ENCODE peak calls at places on chromosomes 5 and 9, in five cellular contexts. G, A, O, R and X are unnamed samples.
A peak's percentile ranks its signal among the peaks of the same experiment; 100 is the strongest.

GRCh38 chr5:1321576-1321975 is 23.3 kb downstream of the CLPTM1L start:
- ATAC-seq in G (no peak), R (no peak), A (no peak), O (no peak), X (no peak)

GRCh38 chr5:53942724-53943123 is 367.6 kb downstream of the ARL15 start:
- ATAC-seq in G (no peak), R (no peak), O (no peak), A (no peak), X (peak; percentile 74)

GRCh38 chr5:76493190-76493837 is 90.2 kb downstream of the IQGAP2 start:
- ATAC-seq in O (peak; percentile 89), A (no peak), G (no peak), R (no peak), X (no peak)

GRCh38 chr5:64939772-64940510 is 171.2 kb downstream of the CWC27 start:
- ATAC-seq in G (no peak), A (no peak), O (peak; percentile 99), R (no peak), X (no peak)

GRCh38 chr9:135714242-135715055 is 12.5 kb downstream of the KCNT1 start:
- ATAC-seq in A (no peak), R (no peak), G (no peak), O (no peak), X (no peak)

GRCh38 chr5:165325201-165325600 is 1819.8 kb downstream of the MAT2B start:
- ATAC-seq in A (no peak), R (no peak), O (no peak), G (no peak), X (no peak)

GRCh38 chr5:162128117-162128516 is 60.5 kb downstream of the GABRG2 start:
- ATAC-seq in A (no peak), G (peak; percentile 44), R (no peak), O (no peak), X (no peak)

GRCh38 chr9:127277099-127277498 is 12.5 kb downstream of the GARNL3 start:
- ATAC-seq in G (no peak), R (peak; percentile 88), O (no peak), A (no peak), X (no peak)

GRCh38 chr9:35666547-35666946 is 1.6 kb upstream of the ARHGEF39 start:
- ATAC-seq in G (no peak), O (no peak), R (no peak), A (no peak), X (no peak)

GRCh38 chr9:125479846-125480615 is 218.4 kb downstream of the GAPVD1 start:
- ATAC-seq in R (no peak), A (no peak), O (no peak), G (no peak), X (no peak)

GRCh38 chr5:119322948-119323629 is 32.7 kb upstream of the TNFAIP8 start:
- ATAC-seq in G (peak; percentile 51), R (peak; percentile 64), O (no peak), A (no peak), X (no peak)

GRCh38 chr9:137798901-137799629 is 78.5 kb upstream of the CACNA1B start:
- ATAC-seq in A (no peak), O (no peak), G (no peak), R (no peak), X (no peak)

GRCh38 chr9:22244141-22245011 is 202.2 kb upstream of the DMRTA1 start:
- ATAC-seq in A (no peak), O (peak; percentile 82), R (peak; percentile 72), G (peak; percentile 89), X (no peak)

GRCh38 chr5:168851902-168852321 is 272.7 kb upstream of the PANK3 start:
- ATAC-seq in A (no peak), R (no peak), G (no peak), O (no peak), X (no peak)

GRCh38 chr5:146042628-146043279 is 62.6 kb downstream of the PLAC8L1 start:
- ATAC-seq in G (peak; percentile 64), R (no peak), O (no peak), A (peak; percentile 66), X (no peak)

GRCh38 chr5:10706326-10706725 is 54.7 kb downstream of the DAP start:
- ATAC-seq in G (no peak), O (no peak), R (no peak), A (no peak), X (no peak)

GRCh38 chr5:119554597-119554996 is 74.8 kb upstream of the FAM170A start:
- ATAC-seq in O (no peak), G (no peak), R (no peak), A (no peak), X (no peak)

GRCh38 chr5:103624748-103625147 is 62.2 kb upstream of the NUDT12 start:
- ATAC-seq in G (no peak), A (no peak), R (no peak), O (no peak), X (no peak)

GRCh38 chr9:84793251-84793650 is 123.7 kb downstream of the NTRK2 start:
- ATAC-seq in R (no peak), O (no peak), A (no peak), G (no peak), X (no peak)

GRCh38 chr5:151037561-151038291 is 17.3 kb downstream of the GPX3 start:
- ATAC-seq in A (no peak), O (no peak), G (no peak), R (no peak), X (peak; percentile 82)

GRCh38 chr5:135584918-135585317 is 6.1 kb upstream of the CXCL14 start:
- ATAC-seq in A (no peak), O (no peak), R (no peak), G (no peak), X (no peak)

GRCh38 chr9:133960568-133961129 is 31.5 kb downstream of the VAV2 start:
- ATAC-seq in O (peak; percentile 20), A (no peak), G (no peak), R (no peak), X (peak; percentile 74)

GRCh38 chr9:27414215-27414731 is 109.8 kb upstream of the IFNK start:
- ATAC-seq in R (no peak), G (no peak), O (no peak), A (no peak), X (no peak)

GRCh38 chr5:87164409-87164808 is 103.3 kb upstream of the RASA1 start:
- ATAC-seq in G (no peak), A (no peak), R (no peak), O (no peak), X (no peak)

GRCh38 chr9:121956808-121957207 is 136.3 kb downstream of the TTLL11 start:
- ATAC-seq in A (no peak), R (no peak), O (no peak), G (peak; percentile 68), X (no peak)

GRCh38 chr5:64973226-64973625 is 204.5 kb downstream of the CWC27 start:
- ATAC-seq in R (no peak), G (no peak), A (no peak), O (no peak), X (no peak)

GRCh38 chr5:59715228-59715627 is 178.3 kb downstream of the PDE4D start:
- ATAC-seq in O (no peak), G (no peak), A (no peak), R (no peak), X (no peak)

GRCh38 chr5:52861368-52861767 is 73.7 kb downstream of the ITGA1 start:
- ATAC-seq in O (no peak), R (no peak), G (no peak), A (no peak), X (no peak)

GRCh38 chr9:95516736-95517558 is at the start of gene PTCH1:
- ATAC-seq in R (no peak), O (peak; percentile 59), G (peak; percentile 75), A (peak; percentile 71), X (peak; percentile 75)
- TF ChIP-seq POLR2AphosphoS5 in R (no peak), O (no peak), G (no peak), A (no peak), X (no peak)

DNA sequence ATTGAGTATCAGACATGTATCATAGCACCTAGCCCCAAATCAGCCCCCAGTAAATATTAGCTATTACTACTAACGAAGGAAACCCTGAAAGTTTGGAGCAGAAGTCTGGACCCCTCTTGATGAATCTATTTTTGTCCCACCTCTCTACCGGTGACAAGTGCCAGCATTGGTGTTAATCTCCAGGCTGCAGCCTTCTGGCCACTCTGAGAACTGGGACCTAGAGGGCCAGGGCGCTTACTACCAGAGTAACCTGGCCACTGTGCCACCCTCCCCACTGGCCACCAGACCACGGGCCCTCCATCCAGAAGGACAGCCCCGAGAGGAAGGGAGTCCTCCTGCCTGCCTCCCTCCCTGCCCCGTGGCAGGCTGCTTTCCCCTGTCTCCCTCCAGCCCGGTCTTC is 349 bp downstream of the KCNMB1 start:
- ATAC-seq in A (peak; percentile 34), O (peak; percentile 28), R (peak; percentile 46), G (peak; percentile 22), X (peak; percentile 29)
- H3K4me1 ChIP-seq in A (no peaks in the 10 kb centered on the region), O (no peaks in the 10 kb centered on the region), R (peaks cover 19% of the 10 kb centered on the region), G (no peaks in the 10 kb centered on the region), X (peaks cover 2% of the 10 kb centered on the region)

GRCh38 chr9:105066265-105066865 is 138.4 kb upstream of the ABCA1 start:
- ATAC-seq in R (no peak), G (no peak), O (no peak), A (no peak), X (peak; percentile 36)
- TF ChIP-seq POLR2AphosphoS5 in R (no peak), G (no peak), O (no peak), A (no peak), X (no peak)

GRCh38 chr9:113568481-113569321 is 105.2 kb downstream of the RGS3 start:
- ATAC-seq in G (no peak), A (no peak), R (no peak), O (no peak), X (no peak)
- H3K4me1 ChIP-seq in G (peaks cover 50% of the 10 kb centered on the region), A (peaks cover 5% of the 10 kb centered on the region), R (peaks cover 23% of the 10 kb centered on the region), O (peaks cover 61% of the 10 kb centered on the region), X (no peaks in the 10 kb centered on the region)

GRCh38 chr5:73887688-73888087 is 261.7 kb downstream of the ARHGEF28 start:
- ATAC-seq in A (no peak), G (no peak), R (no peak), O (no peak), X (no peak)

DNA sequence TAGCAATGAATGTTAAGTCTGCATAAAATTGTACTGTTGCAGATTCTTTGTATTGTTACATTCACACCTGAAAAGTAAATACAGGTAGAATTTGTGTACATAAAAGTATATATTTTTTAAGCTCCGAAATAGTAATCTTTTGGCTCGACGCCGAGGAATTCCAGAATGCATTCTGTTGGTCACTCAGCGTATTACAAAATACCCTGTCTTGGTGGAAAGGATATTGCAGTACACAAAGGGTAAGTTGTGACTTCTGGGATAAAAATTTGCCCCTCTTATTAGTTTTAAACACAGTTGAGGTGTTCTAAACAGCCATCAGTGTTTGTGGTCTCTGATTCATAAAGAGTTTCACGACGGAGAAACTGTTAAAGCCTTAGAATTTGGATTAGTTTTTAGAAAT is 257.6 kb downstream of the ARHGEF28 start:
- ATAC-seq in O (no peak), G (no peak), A (no peak), R (no peak), X (no peak)
- TF ChIP-seq POLR2AphosphoS5 in O (no peak), G (no peak), A (no peak), R (no peak), X (no peak)

DNA sequence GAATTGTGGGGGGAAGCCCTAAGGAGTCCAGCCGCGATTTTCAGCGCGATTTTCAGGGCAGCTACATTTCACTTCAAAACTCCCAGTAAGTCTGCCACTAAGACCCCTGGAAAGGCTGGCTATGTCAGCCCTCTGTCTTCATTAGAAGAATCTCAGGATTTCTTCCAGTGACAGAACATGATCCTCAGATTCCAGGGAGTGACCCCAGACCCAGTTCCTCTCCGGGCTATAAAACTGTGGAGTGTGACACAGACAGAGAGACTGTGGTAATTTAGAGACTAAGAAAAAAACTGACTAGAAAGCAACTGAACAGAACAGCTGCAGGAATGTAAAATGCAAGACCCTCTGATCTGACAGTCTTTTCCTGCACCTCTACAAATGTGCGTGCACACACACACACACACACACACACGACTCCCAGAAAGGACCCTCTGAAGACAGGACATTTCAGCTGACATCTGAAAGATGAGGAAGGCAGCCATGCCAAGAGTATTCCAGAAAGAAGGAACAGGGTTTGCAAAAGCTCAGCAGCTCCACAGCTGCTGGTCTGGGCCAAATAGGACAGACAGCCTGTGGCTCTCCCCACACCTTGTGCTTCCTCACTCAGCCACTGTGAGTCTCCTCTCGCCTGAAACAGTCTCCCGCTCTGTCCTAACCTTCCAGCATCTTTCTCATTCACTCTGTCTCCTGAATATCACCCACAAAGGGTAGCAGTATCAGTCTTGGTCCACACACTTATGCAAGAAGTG is 188.9 kb downstream of the PALM2AKAP2 start:
- ATAC-seq in A (peak; percentile 82), R (peak; percentile 26), G (peak; percentile 88), O (peak; percentile 95), X (peak; percentile 63)
- H3K4me1 ChIP-seq in A (no peaks in the 10 kb centered on the region), R (peaks cover 80% of the 10 kb centered on the region), G (no peaks in the 10 kb centered on the region), O (no peaks in the 10 kb centered on the region), X (no peaks in the 10 kb centered on the region)